ENCODE peak calls at places on chromosomes 11 and 22, in four cellular contexts. I, A, Y and J are unnamed samples. For H3K36me3, the result is how much of the 10 kb centered on the place peaks cover.

GRCh38 chr11:78156081-78156844 is 16.8 kb upstream of the ALG8 start:
- DNase-seq in I (no peak), Y (no peak), A (no peak), J (no peak)

GRCh38 chr11:114563077-114563476 is 3.4 kb upstream of the NXPE1 start:
- DNase-seq in A (no peak), Y (no peak), I (no peak), J (no peak)

GRCh38 chr11:24855951-24856350 is 359.1 kb downstream of the LUZP2 start:
- DNase-seq in A (no peak), I (no peak), Y (no peak), J (no peak)

GRCh38 chr11:1529286-1529685 is 42.7 kb upstream of the MOB2 start:
- DNase-seq in Y (no peak), I (no peak), A (no peak), J (no peak)

GRCh38 chr22:28247667-28248363 is 328.8 kb upstream of the PITPNB start:
- DNase-seq in A (no peak), Y (no peak), I (no peak), J (no peak)

GRCh38 chr11:128040603-128041002 is 546.8 kb downstream of the ETS1 start:
- DNase-seq in A (no peak), Y (no peak), I (no peak), J (no peak)

GRCh38 chr11:720642-721346 is 14.8 kb downstream of the EPS8L2 start:
- DNase-seq in I (peak), A (peak), Y (no peak), J (peak)

GRCh38 chr22:19477321-19478085 is 1.5 kb downstream of the UFD1 start:
- DNase-seq in Y (no peak), A (no peak), I (no peak), J (no peak)

GRCh38 chr22:22423681-22424080 is 84.9 kb downstream of the ZNF280B start:
- DNase-seq in A (no peak), I (no peak), Y (no peak), J (no peak)

GRCh38 chr11:86202013-86202336 is 42.6 kb upstream of the EED start:
- DNase-seq in A (no peak), I (no peak), Y (no peak), J (no peak)

GRCh38 chr22:24134090-24134846 is 47.0 kb upstream of the SUSD2 start:
- DNase-seq in Y (peak), I (peak), A (peak), J (no peak)

GRCh38 chr22:45429424-45429823 is 15.9 kb downstream of the RIBC2 start:
- DNase-seq in A (no peak), I (no peak), Y (no peak), J (no peak)

GRCh38 chr11:15114501-15115475 is at the start of gene INSC:
- DNase-seq in A (no peak), I (no peak), Y (no peak), J (no peak)

GRCh38 chr11:65206901-65207300 is 25.2 kb downstream of the CAPN1 start:
- DNase-seq in Y (no peak), A (peak), I (no peak), J (no peak)

GRCh38 chr11:65205602-65205967 is 23.9 kb downstream of the CAPN1 start:
- DNase-seq in I (no peak), A (peak), Y (no peak), J (no peak)

GRCh38 chr11:65204646-65205601 is 23.2 kb downstream of the CAPN1 start:
- DNase-seq in A (peak), Y (peak), I (no peak), J (no peak)

GRCh38 chr11:65207918-65208784 is 26.4 kb downstream of the CAPN1 start:
- DNase-seq in Y (no peak), I (no peak), A (peak), J (no peak)

DNA sequence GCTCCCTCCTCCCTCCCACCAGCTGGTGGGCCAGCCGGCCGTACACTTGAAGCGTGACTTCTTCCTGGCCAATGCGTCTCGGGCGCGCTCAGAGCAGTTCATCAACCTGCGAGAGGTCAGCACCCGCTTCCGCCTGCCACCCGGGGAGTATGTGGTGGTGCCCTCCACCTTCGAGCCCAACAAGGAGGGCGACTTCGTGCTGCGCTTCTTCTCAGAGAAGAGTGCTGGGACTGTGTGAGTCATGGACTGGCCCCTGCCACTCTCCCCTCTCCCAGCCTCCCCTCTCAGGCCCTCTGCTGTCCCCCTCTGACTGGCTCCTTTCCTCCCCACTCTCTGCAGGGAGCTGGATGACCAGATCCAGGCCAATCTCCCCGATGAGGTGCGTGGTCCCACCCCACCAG is 24.7 kb downstream of the CAPN1 start:
- DNase-seq in I (no peak), A (peak), Y (no peak), J (no peak)
- H3K36me3 ChIP-seq in I (under half), A (half or more), Y (under half), J (under half)

GRCh38 chr11:18540207-18541009 is 13.7 kb upstream of the TSG101 start:
- DNase-seq in Y (no peak), A (no peak), I (no peak), J (no peak)
- TF ChIP-seq CTCF in Y (peak), A (peak), I (peak), J (no peak)

GRCh38 chr22:41256254-41256897 is 15.6 kb upstream of the CHADL start:
- DNase-seq in A (no peak), I (no peak), Y (no peak), J (no peak)

GRCh38 chr22:41257696-41258095 is 17.0 kb upstream of the CHADL start:
- DNase-seq in I (no peak), Y (no peak), A (no peak), J (no peak)

GRCh38 chr22:41252365-41252764 is 11.6 kb upstream of the CHADL start:
- DNase-seq in I (no peak), Y (no peak), A (no peak), J (no peak)

GRCh38 chr22:41256898-41257260 is 16.1 kb upstream of the CHADL start:
- DNase-seq in Y (no peak), I (no peak), A (no peak), J (no peak)

GRCh38 chr22:41254230-41254629 is 13.5 kb upstream of the CHADL start:
- DNase-seq in Y (no peak), I (no peak), A (no peak), J (no peak)
- H3K36me3 ChIP-seq in Y (half or more), I (half or more), A (half or more), J (under half)

GRCh38 chr22:42343551-42344081 is 73.2 kb upstream of the TCF20 start:
- DNase-seq in I (no peak), Y (no peak), A (no peak), J (no peak)
- TF ChIP-seq CTCF in I (no peak), Y (no peak), A (no peak), J (no peak)

GRCh38 chr11:13382751-13383150 is 80.3 kb downstream of the BTBD10 start:
- DNase-seq in Y (no peak), I (no peak), A (no peak), J (no peak)

GRCh38 chr11:13378316-13378715 is 84.7 kb downstream of the BTBD10 start:
- DNase-seq in A (no peak), Y (no peak), I (no peak), J (no peak)

GRCh38 chr11:13376838-13377237 is 86.2 kb downstream of the BTBD10 start:
- DNase-seq in A (no peak), I (no peak), Y (no peak), J (no peak)

GRCh38 chr11:13384837-13385417 is 78.1 kb downstream of the BTBD10 start:
- DNase-seq in I (peak), A (no peak), Y (peak), J (peak)

GRCh38 chr11:13380731-13381130 is 82.3 kb downstream of the BTBD10 start:
- DNase-seq in I (no peak), Y (no peak), A (no peak), J (no peak)
- H3K36me3 ChIP-seq in I (under half), Y (under half), A (half or more), J (under half)

GRCh38 chr11:37230865-37231264 is 632.8 kb upstream of the RAG2 start:
- DNase-seq in A (no peak), Y (no peak), I (no peak), J (no peak)
- TF ChIP-seq CTCF in A (no peak), Y (no peak), I (no peak), J (no peak)